ENCODE peak calls at places on chromosome 10, in five cellular contexts. One of them, this sample, is unnamed.

GRCh38 chr10:119270893-119271361 is 63.6 kb downstream of the GRK5 start:
- DNase-seq in choroid plexus epithelial cell: peak; percentile 58
- DNase-seq in lower lobe of right lung: peak; percentile 92
- DNase-seq in ovary: peak; percentile 71
- DNase-seq in transverse colon: peak; percentile 86
- DNase-seq in this sample: no peak

GRCh38 chr10:127069436-127069835 is 127.0 kb downstream of the INSYN2A start:
- DNase-seq in transverse colon: no peak
- DNase-seq in ovary: no peak
- DNase-seq in lower lobe of right lung: no peak
- DNase-seq in choroid plexus epithelial cell: no peak
- DNase-seq in this sample: no peak

GRCh38 chr10:88763441-88763840 is 3.6 kb downstream of the LIPN start:
- DNase-seq in choroid plexus epithelial cell: no peak
- DNase-seq in ovary: no peak
- DNase-seq in lower lobe of right lung: no peak
- DNase-seq in transverse colon: no peak
- DNase-seq in this sample: no peak

GRCh38 chr10:70587045-70587658 is 15.4 kb downstream of the PRF1 start:
- DNase-seq in choroid plexus epithelial cell: no peak
- DNase-seq in transverse colon: no peak
- DNase-seq in ovary: no peak
- DNase-seq in lower lobe of right lung: no peak
- DNase-seq in this sample: no peak

GRCh38 chr10:73974309-73974946 is 23.5 kb upstream of the VCL start:
- DNase-seq in choroid plexus epithelial cell: no peak
- DNase-seq in lower lobe of right lung: no peak
- DNase-seq in transverse colon: no peak
- DNase-seq in ovary: no peak
- DNase-seq in this sample: no peak

GRCh38 chr10:97499561-97500296 is 1.0 kb downstream of the UBTD1 start:
- DNase-seq in lower lobe of right lung: peak; percentile 81
- DNase-seq in transverse colon: peak; percentile 53
- DNase-seq in ovary: peak; percentile 75
- DNase-seq in choroid plexus epithelial cell: peak; percentile 58
- DNase-seq in this sample: peak; percentile 77

GRCh38 chr10:32446701-32447406 is 914 bp downstream of the CCDC7 start:
- DNase-seq in lower lobe of right lung: no peak
- DNase-seq in ovary: no peak
- DNase-seq in transverse colon: no peak
- DNase-seq in choroid plexus epithelial cell: peak; percentile 28
- DNase-seq in this sample: peak; percentile 57

GRCh38 chr10:132329565-132330485 is 2.2 kb upstream of the LRRC27 start:
- DNase-seq in choroid plexus epithelial cell: peak; percentile 54
- DNase-seq in lower lobe of right lung: no peak
- DNase-seq in ovary: no peak
- DNase-seq in transverse colon: no peak
- DNase-seq in this sample: peak; percentile 63

GRCh38 chr10:70193391-70193844 is 23.1 kb upstream of the SAR1A start:
- DNase-seq in transverse colon: no peak
- DNase-seq in lower lobe of right lung: no peak
- DNase-seq in choroid plexus epithelial cell: no peak
- DNase-seq in ovary: no peak
- DNase-seq in this sample: peak; percentile 81

GRCh38 chr10:76319666-76320065 is 888.2 kb downstream of the LRMDA start:
- DNase-seq in transverse colon: no peak
- DNase-seq in choroid plexus epithelial cell: no peak
- DNase-seq in ovary: no peak
- DNase-seq in lower lobe of right lung: no peak
- DNase-seq in this sample: no peak

GRCh38 chr10:110717830-110718595 is 73.9 kb downstream of the RBM20 start:
- DNase-seq in ovary: no peak
- DNase-seq in lower lobe of right lung: peak; percentile 79
- DNase-seq in transverse colon: no peak
- DNase-seq in choroid plexus epithelial cell: no peak
- DNase-seq in this sample: no peak

GRCh38 chr10:44703241-44704155 is 207.6 kb upstream of the TMEM72 start:
- DNase-seq in lower lobe of right lung: no peak
- DNase-seq in ovary: no peak
- DNase-seq in transverse colon: no peak
- DNase-seq in choroid plexus epithelial cell: peak; percentile 78
- DNase-seq in this sample: peak; percentile 48

GRCh38 chr10:6108631-6109443 is 20.0 kb downstream of the RBM17 start:
- DNase-seq in transverse colon: no peak
- DNase-seq in ovary: no peak
- DNase-seq in choroid plexus epithelial cell: peak; percentile 65
- DNase-seq in lower lobe of right lung: no peak
- DNase-seq in this sample: peak; percentile 59

GRCh38 chr10:21527634-21528451 is 2.4 kb upstream of the SKIDA1 start:
- DNase-seq in ovary: no peak
- DNase-seq in lower lobe of right lung: no peak
- DNase-seq in transverse colon: no peak
- DNase-seq in choroid plexus epithelial cell: peak; percentile 59
- DNase-seq in this sample: peak; percentile 58

GRCh38 chr10:86703176-86703575 is 34.9 kb downstream of the LDB3 start:
- DNase-seq in choroid plexus epithelial cell: no peak
- DNase-seq in transverse colon: no peak
- DNase-seq in ovary: no peak
- DNase-seq in lower lobe of right lung: peak; percentile 15
- DNase-seq in this sample: no peak

GRCh38 chr10:34729619-34730018 is 85.5 kb downstream of the PARD3 start:
- DNase-seq in lower lobe of right lung: no peak
- DNase-seq in choroid plexus epithelial cell: no peak
- DNase-seq in transverse colon: no peak
- DNase-seq in ovary: no peak
- DNase-seq in this sample: no peak

GRCh38 chr10:119131512-119132240 is 27.8 kb downstream of the DENND10 start:
- DNase-seq in ovary: no peak
- DNase-seq in transverse colon: no peak
- DNase-seq in lower lobe of right lung: no peak
- DNase-seq in choroid plexus epithelial cell: peak; percentile 66
- DNase-seq in this sample: peak; percentile 45

GRCh38 chr10:21732067-21732772 is 198.2 kb downstream of the MLLT10 start:
- DNase-seq in ovary: peak; percentile 73
- DNase-seq in lower lobe of right lung: no peak
- DNase-seq in choroid plexus epithelial cell: peak; percentile 93
- DNase-seq in transverse colon: peak; percentile 26
- DNase-seq in this sample: peak; percentile 81

GRCh38 chr10:120398180-120398579 is 58.8 kb upstream of the PLPP4 start:
- DNase-seq in ovary: no peak
- DNase-seq in choroid plexus epithelial cell: no peak
- DNase-seq in lower lobe of right lung: no peak
- DNase-seq in transverse colon: no peak
- DNase-seq in this sample: no peak

GRCh38 chr10:83819609-83820008 is 319.7 kb upstream of the GHITM start:
- DNase-seq in transverse colon: no peak
- DNase-seq in lower lobe of right lung: no peak
- DNase-seq in choroid plexus epithelial cell: no peak
- DNase-seq in ovary: no peak
- DNase-seq in this sample: no peak

GRCh38 chr10:73888514-73888913 is 14.2 kb upstream of the CAMK2G start:
- DNase-seq in ovary: no peak
- DNase-seq in lower lobe of right lung: no peak
- DNase-seq in choroid plexus epithelial cell: no peak
- DNase-seq in transverse colon: no peak
- DNase-seq in this sample: no peak

GRCh38 chr10:100553929-100554328 is 18.2 kb downstream of the HIF1AN start:
- DNase-seq in ovary: no peak
- DNase-seq in lower lobe of right lung: no peak
- DNase-seq in choroid plexus epithelial cell: no peak
- DNase-seq in transverse colon: no peak
- DNase-seq in this sample: no peak

GRCh38 chr10:28457110-28457509 is 75.8 kb upstream of the WAC start:
- DNase-seq in choroid plexus epithelial cell: no peak
- DNase-seq in lower lobe of right lung: no peak
- DNase-seq in transverse colon: no peak
- DNase-seq in ovary: no peak
- DNase-seq in this sample: no peak

GRCh38 chr10:17196045-17196444 is 5.4 kb downstream of the TRDMT1 start:
- DNase-seq in choroid plexus epithelial cell: no peak
- DNase-seq in transverse colon: no peak
- DNase-seq in ovary: no peak
- DNase-seq in lower lobe of right lung: no peak
- DNase-seq in this sample: no peak

GRCh38 chr10:120979435-120980315 is 128.5 kb downstream of the WDR11 start:
- DNase-seq in choroid plexus epithelial cell: peak; percentile 2
- DNase-seq in ovary: no peak
- DNase-seq in lower lobe of right lung: peak; percentile 90
- DNase-seq in transverse colon: peak; percentile 81
- DNase-seq in this sample: no peak

GRCh38 chr10:79140083-79140793 is 71.5 kb downstream of the ZMIZ1 start:
- DNase-seq in lower lobe of right lung: no peak
- DNase-seq in choroid plexus epithelial cell: no peak
- DNase-seq in ovary: no peak
- DNase-seq in transverse colon: no peak
- DNase-seq in this sample: no peak

GRCh38 chr10:6493521-6494451 is 86.3 kb downstream of the PRKCQ start:
- DNase-seq in lower lobe of right lung: no peak
- DNase-seq in choroid plexus epithelial cell: peak; percentile 53
- DNase-seq in transverse colon: no peak
- DNase-seq in ovary: no peak
- DNase-seq in this sample: peak; percentile 26

GRCh38 chr10:110446954-110447608 is 50.6 kb upstream of the DUSP5 start:
- DNase-seq in transverse colon: no peak
- DNase-seq in choroid plexus epithelial cell: peak; percentile 81
- DNase-seq in lower lobe of right lung: no peak
- DNase-seq in ovary: no peak
- DNase-seq in this sample: peak; percentile 95

GRCh38 chr10:125538947-125539649 is 143.9 kb downstream of the TEX36 start:
- DNase-seq in lower lobe of right lung: no peak
- DNase-seq in choroid plexus epithelial cell: no peak
- DNase-seq in ovary: no peak
- DNase-seq in transverse colon: peak; percentile 81
- DNase-seq in this sample: no peak

GRCh38 chr10:22984066-22984465 is 56.2 kb downstream of the ARMC3 start:
- DNase-seq in ovary: no peak
- DNase-seq in choroid plexus epithelial cell: peak; percentile 32
- DNase-seq in transverse colon: no peak
- DNase-seq in lower lobe of right lung: no peak
- DNase-seq in this sample: peak; percentile 31

GRCh38 chr10:22992075-22992474 is 64.2 kb downstream of the ARMC3 start:
- DNase-seq in transverse colon: no peak
- DNase-seq in lower lobe of right lung: no peak
- DNase-seq in choroid plexus epithelial cell: no peak
- DNase-seq in ovary: no peak
- DNase-seq in this sample: no peak

GRCh38 chr10:22990443-22990842 is 62.6 kb downstream of the ARMC3 start:
- DNase-seq in ovary: no peak
- DNase-seq in transverse colon: no peak
- DNase-seq in choroid plexus epithelial cell: no peak
- DNase-seq in lower lobe of right lung: no peak
- DNase-seq in this sample: no peak

GRCh38 chr10:22988581-22989360 is 60.9 kb downstream of the ARMC3 start:
- DNase-seq in lower lobe of right lung: no peak
- DNase-seq in choroid plexus epithelial cell: peak; percentile 73
- DNase-seq in transverse colon: peak; percentile 56
- DNase-seq in ovary: peak; percentile 61
- DNase-seq in this sample: peak; percentile 67

GRCh38 chr10:22986771-22987542 is 59.1 kb downstream of the ARMC3 start:
- DNase-seq in ovary: no peak
- DNase-seq in lower lobe of right lung: no peak
- DNase-seq in choroid plexus epithelial cell: peak; percentile 70
- DNase-seq in transverse colon: no peak
- DNase-seq in this sample: peak; percentile 55
- TF ChIP-seq CTCF in ovary: no peak
- TF ChIP-seq CTCF in lower lobe of right lung: peak; percentile 34
- TF ChIP-seq CTCF in choroid plexus epithelial cell: peak; percentile 42
- TF ChIP-seq CTCF in transverse colon: peak; percentile 21
- TF ChIP-seq CTCF in this sample: peak; percentile 43

DNA sequence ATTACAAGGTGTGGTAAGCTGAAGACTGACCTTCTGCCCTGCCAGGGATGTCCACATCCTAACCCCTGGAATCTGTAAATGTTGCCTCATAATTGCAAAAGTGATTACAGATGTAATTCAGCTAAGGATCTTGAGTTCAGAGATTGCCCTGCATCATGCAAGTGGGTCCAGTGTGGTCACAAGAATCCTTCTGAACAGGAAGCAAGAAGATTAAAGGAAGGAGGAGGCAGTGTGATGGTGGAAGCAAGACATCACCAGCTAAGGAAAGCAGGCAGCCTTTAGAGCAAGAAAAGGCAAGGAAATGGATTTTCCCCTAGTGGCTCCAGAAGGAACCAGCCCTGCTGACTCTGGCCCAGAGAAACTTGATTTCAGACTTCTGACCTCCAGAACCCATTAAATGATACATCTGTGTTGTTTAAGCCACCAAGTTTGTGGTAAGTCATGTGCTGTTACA is 78.1 kb downstream of the USP6NL start:
- DNase-seq in choroid plexus epithelial cell: peak; percentile 53
- DNase-seq in transverse colon: no peak
- DNase-seq in lower lobe of right lung: no peak
- DNase-seq in ovary: no peak
- DNase-seq in this sample: peak; percentile 74
- TF ChIP-seq CTCF in choroid plexus epithelial cell: peak; percentile 60
- TF ChIP-seq CTCF in transverse colon: no peak
- TF ChIP-seq CTCF in lower lobe of right lung: peak; percentile 24
- TF ChIP-seq CTCF in ovary: no peak
- TF ChIP-seq CTCF in this sample: peak; percentile 55

GRCh38 chr10:13743963-13744362 is 157.2 kb downstream of the PRPF18 start:
- DNase-seq in transverse colon: no peak
- DNase-seq in choroid plexus epithelial cell: no peak
- DNase-seq in lower lobe of right lung: no peak
- DNase-seq in ovary: no peak
- DNase-seq in this sample: no peak

GRCh38 chr10:13745271-13745670 is 158.5 kb downstream of the PRPF18 start:
- DNase-seq in transverse colon: no peak
- DNase-seq in lower lobe of right lung: no peak
- DNase-seq in choroid plexus epithelial cell: no peak
- DNase-seq in ovary: no peak
- DNase-seq in this sample: no peak

GRCh38 chr10:13740416-13740815 is 153.7 kb downstream of the PRPF18 start:
- DNase-seq in ovary: no peak
- DNase-seq in lower lobe of right lung: no peak
- DNase-seq in choroid plexus epithelial cell: peak; percentile 20
- DNase-seq in transverse colon: no peak
- DNase-seq in this sample: no peak

GRCh38 chr10:13741438-13741837 is 154.7 kb downstream of the PRPF18 start:
- DNase-seq in lower lobe of right lung: no peak
- DNase-seq in ovary: no peak
- DNase-seq in transverse colon: no peak
- DNase-seq in choroid plexus epithelial cell: no peak
- DNase-seq in this sample: no peak

GRCh38 chr10:13743101-13743693 is 156.4 kb downstream of the PRPF18 start:
- DNase-seq in lower lobe of right lung: no peak
- DNase-seq in transverse colon: no peak
- DNase-seq in choroid plexus epithelial cell: peak; percentile 21
- DNase-seq in ovary: no peak
- DNase-seq in this sample: peak; percentile 31
- TF ChIP-seq CTCF in lower lobe of right lung: no peak
- TF ChIP-seq CTCF in transverse colon: no peak
- TF ChIP-seq CTCF in choroid plexus epithelial cell: no peak
- TF ChIP-seq CTCF in ovary: no peak
- TF ChIP-seq CTCF in this sample: no peak

GRCh38 chr10:8075282-8076260 is 21.1 kb downstream of the GATA3 start:
- DNase-seq in transverse colon: no peak
- DNase-seq in choroid plexus epithelial cell: no peak
- DNase-seq in lower lobe of right lung: no peak
- DNase-seq in ovary: no peak
- DNase-seq in this sample: no peak
- TF ChIP-seq CTCF in transverse colon: no peak
- TF ChIP-seq CTCF in choroid plexus epithelial cell: no peak
- TF ChIP-seq CTCF in lower lobe of right lung: no peak
- TF ChIP-seq CTCF in ovary: no peak
- TF ChIP-seq CTCF in this sample: no peak

This sample was measured in fibroblast of mammary gland.